ENCODE peak calls at places on chromosomes 5 and 9, in seven cellular contexts. U is IMR-90, G is K562, Q is lower leg skin, O is HCT116, X is GM12891, P is spleen. I is an unnamed sample.

GRCh38 chr5:178201927-178202235 is 2.5 kb upstream of the HNRNPAB start:
- DNase-seq in P (no peak), Q (no peak), G (peak; percentile 5), O (no peak), X (no peak), U (no peak), I (no peak)

GRCh38 chr5:119328753-119329602 is 26.8 kb upstream of the TNFAIP8 start:
- DNase-seq in G (no peak), U (peak; percentile 87), Q (no peak), P (no peak), X (no peak), O (no peak), I (no peak)

GRCh38 chr5:10262121-10262774 is 12.2 kb downstream of the CCT5 start:
- DNase-seq in X (no peak), Q (no peak), P (no peak), G (no peak), O (no peak), U (no peak), I (no peak)

GRCh38 chr5:135213034-135213386 is 179.0 kb upstream of the PITX1 start:
- DNase-seq in X (no peak), Q (peak; percentile 2), O (no peak), U (no peak), P (no peak), G (no peak), I (no peak)

GRCh38 chr5:52827815-52828214 is 40.1 kb downstream of the ITGA1 start:
- DNase-seq in X (no peak), O (no peak), Q (no peak), P (no peak), G (no peak), U (no peak), I (no peak)

GRCh38 chr5:80566711-80567259 is 3.3 kb downstream of the ANKRD34B start:
- DNase-seq in U (no peak), P (no peak), O (no peak), Q (no peak), G (no peak), X (no peak), I (no peak)

GRCh38 chr9:121222524-121223171 is 21.0 kb upstream of the RAB14 start:
- DNase-seq in X (no peak), P (no peak), G (peak; percentile 31), Q (no peak), U (peak; percentile 61), O (peak; percentile 54), I (no peak)

GRCh38 chr5:127746756-127747155 is 43.6 kb downstream of the CCDC192 start:
- DNase-seq in P (no peak), X (no peak), O (peak; percentile 10), G (no peak), Q (no peak), U (peak; percentile 55), I (no peak)

GRCh38 chr9:107504585-107505455 is 15.3 kb upstream of the KLF4 start:
- DNase-seq in O (no peak), P (no peak), Q (no peak), X (no peak), U (peak; percentile 93), G (no peak), I (no peak)

GRCh38 chr9:21510806-21511205 is 28.7 kb upstream of the IFNE start:
- DNase-seq in X (no peak), G (no peak), P (no peak), Q (no peak), U (no peak), O (no peak), I (no peak)

GRCh38 chr5:79487251-79487650 is 26.7 kb downstream of the HOMER1 start:
- DNase-seq in G (no peak), U (no peak), O (no peak), P (no peak), X (no peak), Q (no peak), I (no peak)

GRCh38 chr9:132160802-132161742 is 786 bp upstream of the NTNG2 start:
- DNase-seq in U (peak; percentile 76), G (no peak), Q (peak; percentile 28), X (no peak), P (peak; percentile 82), O (no peak), I (no peak)

GRCh38 chr5:133840168-133840567 is 128.3 kb downstream of the C5orf15 start:
- DNase-seq in Q (no peak), O (no peak), G (no peak), U (no peak), P (no peak), X (no peak), I (no peak)

GRCh38 chr9:36823934-36824333 is 210.1 kb downstream of the PAX5 start:
- DNase-seq in X (no peak), Q (no peak), P (no peak), U (no peak), G (no peak), O (no peak), I (no peak)

GRCh38 chr9:132552041-132552440 is 30.4 kb upstream of the BARHL1 start:
- DNase-seq in G (no peak), Q (no peak), X (no peak), P (no peak), O (no peak), U (no peak), I (no peak)

GRCh38 chr9:121333950-121334773 is 35.9 kb downstream of the STOM start:
- DNase-seq in O (no peak), P (no peak), U (no peak), Q (no peak), G (peak; percentile 53), X (no peak), I (no peak)

GRCh38 chr5:151627650-151628049 is 36.5 kb upstream of the FAT2 start:
- DNase-seq in U (peak; percentile 18), X (no peak), G (no peak), Q (no peak), P (no peak), O (no peak), I (no peak)

GRCh38 chr5:81850932-81851331 is 100.0 kb upstream of the SSBP2 start:
- DNase-seq in P (no peak), U (no peak), X (no peak), Q (no peak), O (no peak), G (no peak), I (no peak)

GRCh38 chr5:93721045-93721444 is 20.4 kb downstream of the POU5F2 start:
- DNase-seq in Q (no peak), P (no peak), X (no peak), O (no peak), U (no peak), G (no peak), I (no peak)

GRCh38 chr9:76512826-76513225 is 53.8 kb downstream of the GCNT1 start:
- DNase-seq in P (no peak), U (peak; percentile 71), G (no peak), O (no peak), Q (no peak), X (no peak), I (no peak)

GRCh38 chr9:127444921-127445850 is 6.0 kb downstream of the RPL12 start:
- DNase-seq in P (no peak), O (no peak), Q (no peak), U (peak; percentile 44), G (no peak), X (no peak), I (no peak)
- TF ChIP-seq POLR2A in P (no peak), O (peak; percentile 13), Q (no peak), U (peak; percentile 13), G (no peak), X (no peak), I (no peak)

DNA sequence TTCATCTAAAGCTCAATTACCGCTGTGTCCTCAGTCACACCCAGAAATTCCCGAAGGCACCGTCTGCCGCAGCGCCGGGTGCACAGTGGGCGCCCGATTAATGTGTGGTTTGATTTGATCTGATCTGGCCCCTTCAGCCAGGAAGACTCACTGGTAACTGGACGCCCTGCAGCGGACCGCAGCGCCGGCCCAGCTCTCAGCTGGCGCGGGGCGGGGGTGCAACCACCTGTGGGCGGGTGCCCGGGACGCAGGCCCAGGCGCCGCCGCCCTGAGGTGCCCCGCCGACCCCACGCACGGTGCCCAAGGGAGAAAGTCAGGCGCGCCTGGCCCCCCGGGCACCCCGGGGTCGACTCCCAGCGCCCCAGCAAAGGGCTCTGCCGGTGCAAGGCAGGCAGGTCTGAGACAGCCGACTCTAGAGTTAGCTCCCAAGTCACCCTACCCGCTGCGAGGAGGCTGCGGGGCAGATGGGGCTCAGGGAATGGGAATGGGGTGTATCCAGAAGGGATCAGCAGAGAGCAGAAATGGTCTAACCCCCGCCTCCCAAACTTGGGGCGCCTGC is 1.7 kb downstream of the EPB41L4B start:
- DNase-seq in G (no peak), X (no peak), P (no peak), O (no peak), Q (no peak), U (no peak), I (no peak)
- TF ChIP-seq POLR2A in G (no peak), X (no peak), P (no peak), O (no peak), Q (no peak), U (no peak), I (no peak)

DNA sequence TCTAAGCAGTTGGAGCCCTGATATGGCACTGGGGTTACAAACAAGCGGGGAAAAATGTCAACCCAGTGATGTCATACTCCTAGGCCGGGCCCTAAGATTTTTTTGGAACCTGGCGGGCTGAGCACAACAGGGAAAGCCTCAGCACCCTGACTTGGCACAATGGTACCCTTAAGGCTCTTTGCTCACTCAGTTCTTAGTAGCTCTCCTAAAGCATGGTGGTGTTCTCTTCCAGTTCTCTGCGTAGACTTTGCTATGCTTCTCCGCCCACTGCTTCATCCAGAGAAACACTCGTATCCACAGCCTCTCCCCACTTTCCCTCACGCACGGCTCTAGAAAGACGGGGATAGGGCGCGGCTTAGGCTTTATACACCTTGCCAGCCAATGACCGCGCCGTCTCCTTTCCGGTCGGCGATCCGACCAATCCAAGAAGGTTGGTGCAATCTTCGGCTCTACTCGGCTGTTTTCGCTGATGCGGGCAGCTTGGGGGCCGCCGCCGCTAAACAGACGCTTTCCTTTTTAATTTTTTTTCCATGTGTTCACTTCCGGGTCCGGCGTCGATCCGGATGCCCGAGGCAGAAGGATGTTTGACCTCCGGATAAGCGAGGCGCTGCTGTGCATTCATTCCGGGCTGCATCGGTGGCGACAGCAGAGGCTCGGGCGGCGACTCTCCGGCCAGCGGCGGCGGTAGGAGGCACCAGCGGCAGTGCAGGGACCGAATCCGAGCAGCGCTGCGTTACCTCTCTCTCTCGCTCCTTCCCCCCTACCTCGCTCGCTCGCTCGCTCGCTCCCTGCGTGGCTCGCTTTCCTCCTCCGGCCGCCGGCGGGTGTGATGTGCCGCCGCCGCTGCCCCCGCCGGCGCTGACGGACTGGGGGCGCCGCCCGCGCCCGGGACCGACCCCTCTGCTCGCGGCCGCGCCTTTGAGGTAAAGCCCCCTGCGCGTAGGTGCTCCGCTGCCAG is at the start of gene CSNK1G3:
- DNase-seq in O (peak; percentile 96), X (peak; percentile 67), P (peak; percentile 96), Q (peak; percentile 97), G (peak; percentile 89), U (peak; percentile 97), I (peak; percentile 97)
- TF ChIP-seq POLR2A in O (peak; percentile 98), X (peak; percentile 94), P (peak; percentile 60), Q (peak; percentile 41), G (peak; percentile 97), U (peak; percentile 97), I (peak; percentile 73)

GRCh38 chr9:105651806-105652205 is 10.5 kb upstream of the TAL2 start:
- DNase-seq in X (no peak), Q (no peak), G (no peak), O (no peak), P (no peak), U (no peak), I (no peak)

GRCh38 chr9:105661011-105661410 is 1.2 kb upstream of the TAL2 start:
- DNase-seq in G (no peak), Q (no peak), U (no peak), P (no peak), X (no peak), O (no peak), I (no peak)

GRCh38 chr9:105658351-105658750 is 3.9 kb upstream of the TAL2 start:
- DNase-seq in G (no peak), Q (no peak), U (no peak), X (no peak), O (no peak), P (no peak), I (no peak)

GRCh38 chr9:105656131-105656921 is 5.9 kb upstream of the TAL2 start:
- DNase-seq in O (no peak), X (peak; percentile 44), P (peak; percentile 81), G (peak; percentile 78), Q (no peak), U (no peak), I (no peak)
- TF ChIP-seq POLR2A in O (no peak), X (no peak), P (no peak), G (peak; percentile 25), Q (no peak), U (no peak), I (no peak)

I was measured in uterus.